ENCODE peak calls at places on chromosome 10, in eight cellular contexts. X is effector memory CD4-positive, alpha-beta T cell; L is sigmoid colon; E is H1; G is stomach; C is SJCRH30; J is fibroblast of lung; D is heart right ventricle. V is an unnamed sample.
A peak's percentile ranks its signal among the peaks of the same experiment; 100 is the strongest.

GRCh38 chr10:132845780-132846595 is 60.0 kb upstream of the NKX6-2 start:
- DNase-seq in C (no peak), X (no peak), E (no peak), G (no peak), D (no peak), L (peak; percentile 52), J (no peak), V (peak; percentile 36)

GRCh38 chr10:129890170-129890569 is 73.9 kb downstream of the EBF3 start:
- DNase-seq in X (no peak), C (no peak), J (no peak), G (no peak), D (no peak), E (no peak), L (no peak), V (no peak)

GRCh38 chr10:58778966-58779365 is 266.3 kb downstream of the BICC1 start:
- DNase-seq in L (no peak), J (no peak), C (no peak), G (no peak), D (no peak), X (no peak), E (no peak), V (no peak)

GRCh38 chr10:13105184-13105583 is 5.2 kb downstream of the OPTN start:
- DNase-seq in L (no peak), D (no peak), X (no peak), G (no peak), C (no peak), J (peak; percentile 27), E (no peak), V (no peak)

GRCh38 chr10:132539894-132540293 is 2.3 kb downstream of the INPP5A start:
- DNase-seq in L (peak; percentile 60), G (no peak), C (no peak), X (no peak), E (no peak), J (peak; percentile 63), D (no peak), V (no peak)

GRCh38 chr10:88642991-88643390 is 21.3 kb upstream of the LIPF start:
- DNase-seq in D (no peak), X (no peak), G (no peak), L (no peak), C (no peak), E (no peak), J (peak; percentile 45), V (no peak)

GRCh38 chr10:75040576-75040975 is 70.9 kb upstream of the SAMD8 start:
- DNase-seq in G (no peak), D (no peak), X (no peak), J (no peak), E (no peak), C (peak; percentile 35), L (no peak), V (no peak)

GRCh38 chr10:85612378-85612775 is 754.2 kb downstream of the GRID1 start:
- DNase-seq in D (no peak), J (no peak), G (no peak), X (peak; percentile 7), L (no peak), C (no peak), E (no peak), V (no peak)

GRCh38 chr10:93199221-93199681 is 125.6 kb downstream of the CYP26A1 start:
- DNase-seq in J (peak; percentile 54), G (peak; percentile 62), L (peak; percentile 86), D (peak; percentile 50), E (no peak), X (no peak), C (peak; percentile 62), V (no peak)

GRCh38 chr10:87976101-87976743 is 112.8 kb downstream of the PTEN start:
- DNase-seq in C (no peak), G (no peak), J (peak; percentile 37), D (no peak), X (no peak), E (no peak), L (no peak), V (no peak)

GRCh38 chr10:59176241-59177030 is at the start of gene PHYHIPL:
- DNase-seq in D (no peak), C (no peak), J (no peak), E (no peak), L (peak; percentile 52), G (no peak), X (no peak), V (peak; percentile 24)

GRCh38 chr10:104076743-104077160 is 8.9 kb downstream of the COL17A1 start:
- DNase-seq in E (peak; percentile 50), D (peak; percentile 28), X (no peak), J (peak; percentile 53), C (peak; percentile 51), L (no peak), G (peak; percentile 35), V (no peak)

GRCh38 chr10:97810476-97810875 is 38.7 kb upstream of the SFRP5 start:
- DNase-seq in D (no peak), G (no peak), J (no peak), X (no peak), C (no peak), L (no peak), E (no peak), V (no peak)

GRCh38 chr10:50937230-50937907 is 51.9 kb upstream of the A1CF start:
- DNase-seq in G (no peak), L (no peak), C (no peak), J (peak; percentile 75), D (no peak), X (no peak), E (no peak), V (no peak)

GRCh38 chr10:29811751-29812427 is 177.1 kb upstream of the SVIL start:
- DNase-seq in L (peak; percentile 93), G (no peak), J (peak; percentile 99), X (no peak), E (no peak), D (no peak), C (peak; percentile 63), V (no peak)

GRCh38 chr10:95759233-95759826 is 3.4 kb downstream of the ENTPD1 start:
- DNase-seq in J (peak; percentile 44), E (no peak), X (no peak), D (no peak), L (no peak), G (no peak), C (no peak), V (no peak)

GRCh38 chr10:95758351-95759025 is 2.5 kb downstream of the ENTPD1 start:
- DNase-seq in C (peak; percentile 2), D (no peak), L (no peak), J (no peak), G (no peak), X (no peak), E (no peak), V (no peak)

GRCh38 chr10:95756061-95756751 is at the start of gene ENTPD1:
- DNase-seq in D (no peak), E (no peak), C (no peak), X (no peak), J (peak; percentile 41), G (no peak), L (no peak), V (no peak)

GRCh38 chr10:95756796-95757657 is 1.1 kb downstream of the ENTPD1 start:
- DNase-seq in J (no peak), E (no peak), X (no peak), G (no peak), D (no peak), C (no peak), L (no peak), V (no peak)

GRCh38 chr10:95755511-95756004 is 405 bp upstream of the ENTPD1 start:
- DNase-seq in G (peak; percentile 47), J (no peak), E (no peak), D (no peak), L (peak; percentile 78), X (no peak), C (no peak), V (no peak)
- H3K4me3 ChIP-seq in G (peak overlapping the region; percentile 33), J (peak overlapping the region; percentile 3), E (peak overlapping the region; percentile 63), D (peak overlapping the region; percentile 47), L (peak overlapping the region; percentile 18), X (no peak overlapping the region), C (no peak overlapping the region), V (no peak overlapping the region)

DNA sequence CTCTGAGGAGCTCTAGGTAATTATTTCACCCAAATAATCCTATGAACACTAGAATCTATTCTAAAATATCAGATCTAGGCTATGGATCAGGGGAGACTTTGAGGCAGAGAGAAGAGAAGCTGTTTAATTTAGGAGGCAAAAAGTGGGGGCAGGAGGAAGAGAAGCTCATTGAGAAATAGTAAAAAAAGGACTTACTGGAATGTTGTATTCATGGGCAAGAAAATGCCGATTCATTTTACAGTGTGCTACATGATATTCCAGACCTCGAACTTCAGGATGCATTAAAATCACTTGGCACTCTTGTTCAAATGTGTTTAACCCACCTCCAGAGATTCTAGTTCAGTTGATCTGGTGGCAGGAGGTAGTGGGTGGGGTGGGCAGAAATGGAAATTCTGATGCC is 109.5 kb upstream of the ITGB1 start:
- DNase-seq in C (no peak), D (no peak), E (no peak), L (no peak), X (no peak), J (peak; percentile 21), G (no peak), V (no peak)
- H3K27ac ChIP-seq in C (no peak overlapping the region), D (no peak overlapping the region), E (no peak overlapping the region), L (no peak overlapping the region), X (no peak overlapping the region), J (no peak overlapping the region), G (no peak overlapping the region), V (no peak overlapping the region)

DNA sequence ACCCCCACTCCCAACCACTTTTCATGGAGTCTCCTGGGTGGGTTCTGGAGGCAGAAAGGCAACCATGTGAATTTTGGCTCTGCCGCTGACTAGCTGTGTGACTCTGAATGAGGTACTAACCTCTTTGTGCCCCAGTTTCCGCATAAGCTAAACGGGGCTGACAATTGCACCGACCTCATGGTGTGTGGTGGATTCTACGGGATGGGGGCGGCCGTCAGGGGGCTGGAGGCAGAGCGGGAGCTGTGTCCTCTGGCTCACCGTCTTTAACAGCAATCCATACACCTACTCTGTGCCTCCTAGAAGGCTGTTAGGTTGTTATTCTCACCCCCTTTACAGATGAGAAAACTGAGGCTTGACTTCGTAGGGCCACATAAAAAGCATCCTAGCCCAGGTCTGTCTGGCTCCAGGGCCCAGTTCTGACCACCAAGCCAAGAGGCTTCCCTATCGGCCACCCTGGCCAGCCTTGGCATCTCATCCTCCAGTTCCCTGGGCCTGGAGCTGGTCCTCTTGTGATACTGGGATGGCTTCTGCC is 4.3 kb upstream of the SLC29A3 start:
- DNase-seq in G (no peak), X (no peak), C (no peak), D (no peak), J (no peak), L (no peak), E (no peak), V (no peak)
- H3K4me3 ChIP-seq in G (no peak overlapping the region), X (no peak overlapping the region), C (no peak overlapping the region), D (no peak overlapping the region), J (no peak overlapping the region), L (no peak overlapping the region), E (peak overlapping the region; percentile 55), V (no peak overlapping the region)

DNA sequence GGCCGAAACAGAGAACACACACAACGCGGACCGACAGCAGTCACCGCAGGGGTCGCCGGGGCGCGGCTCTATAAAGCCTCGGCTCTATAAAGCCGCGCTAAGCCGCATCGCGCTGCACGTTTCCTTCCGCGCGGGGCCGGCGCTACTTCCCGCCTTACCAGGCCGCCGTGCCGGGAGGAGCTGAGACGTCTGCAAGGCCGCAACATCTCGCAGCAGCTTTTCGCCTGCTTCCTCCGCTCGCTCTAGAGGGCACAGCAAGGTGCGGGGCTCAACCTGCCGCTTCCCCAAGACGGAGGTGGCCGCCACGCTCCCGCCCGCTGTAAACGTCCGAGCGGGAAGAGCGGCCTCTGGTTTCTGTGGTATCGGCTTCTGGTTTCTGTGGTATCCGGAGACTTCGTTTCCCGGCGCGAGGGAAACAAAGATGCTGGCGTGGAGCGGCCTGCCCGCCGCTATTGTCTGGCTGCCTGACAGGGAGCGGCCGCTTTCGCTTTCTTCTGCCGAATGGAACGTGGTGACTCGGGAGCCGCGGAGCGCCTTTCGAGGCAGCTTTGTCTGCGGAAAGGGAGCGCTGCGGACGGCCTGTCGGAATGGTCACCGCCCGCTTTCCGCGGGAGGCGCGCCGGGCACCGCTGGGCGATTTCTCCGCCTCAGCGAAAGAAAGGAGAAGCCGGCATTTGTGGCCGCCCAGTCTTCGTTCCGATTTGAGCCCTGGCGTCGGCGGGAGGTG is 91.8 kb downstream of the SPAG6 start:
- DNase-seq in X (peak; percentile 75), L (peak; percentile 96), C (no peak), D (peak; percentile 93), E (peak; percentile 79), G (peak; percentile 91), J (peak; percentile 95), V (peak; percentile 78)
- H3K27ac ChIP-seq in X (peak overlapping the region; percentile 88), L (peak overlapping the region; percentile 98), C (no peak overlapping the region), D (peak overlapping the region; percentile 93), E (no peak overlapping the region), G (peak overlapping the region; percentile 92), J (peak overlapping the region; percentile 93), V (peak overlapping the region; percentile 58)